ENCODE peak calls at places on chromosomes 1 and 21, in nine cellular contexts. P is PC-3, M is GM23248, L is MM.1S, K is Karpas-422, W is OCI-LY7, C is PC-9, N is HCT116, E is hepatocyte. Y is an unnamed sample. For H3K9me2, the result is how much of the 10 kb centered on the place peaks cover.

GRCh38 chr1:204384636-204385354 is 25.1 kb upstream of the PLEKHA6 start:
- DNase-seq in P (peak), M (peak), L (no peak), K (no peak), W (no peak), C (no peak), N (no peak), E (no peak), Y (no peak)

GRCh38 chr1:178262101-178262500 is 168.2 kb downstream of the RASAL2 start:
- DNase-seq in P (peak), M (peak), L (no peak), K (no peak), W (no peak), C (no peak), N (no peak), E (peak), Y (peak)

GRCh38 chr1:44010935-44011610 is 19.7 kb downstream of the CCDC24 start:
- DNase-seq in P (no peak), M (no peak), L (no peak), K (no peak), W (no peak), C (no peak), N (no peak), E (no peak), Y (no peak)

GRCh38 chr1:83112248-83112885 is 886.6 kb downstream of the TTLL7 start:
- DNase-seq in P (no peak), M (no peak), L (no peak), K (no peak), W (no peak), C (no peak), N (no peak), E (no peak), Y (no peak)

GRCh38 chr1:89523597-89524368 is 846 bp upstream of the LRRC8B start:
- DNase-seq in P (peak), M (no peak), L (peak), K (peak), W (peak), C (no peak), N (peak), E (peak), Y (peak)

GRCh38 chr1:50047916-50048694 is 24.4 kb upstream of the AGBL4 start:
- DNase-seq in P (no peak), M (no peak), L (no peak), K (no peak), W (no peak), C (no peak), N (no peak), E (no peak), Y (peak)

GRCh38 chr21:44911384-44912157 is 9.1 kb downstream of the ITGB2 start:
- DNase-seq in P (peak), M (no peak), L (no peak), K (peak), W (peak), C (peak), N (no peak), E (no peak), Y (no peak)

GRCh38 chr1:98210064-98210463 is 289.2 kb upstream of the DPYD start:
- DNase-seq in P (peak), M (peak), L (no peak), K (no peak), W (no peak), C (peak), N (no peak), E (no peak), Y (peak)

GRCh38 chr1:76006234-76006633 is 68.3 kb upstream of the ST6GALNAC3 start:
- DNase-seq in P (peak), M (peak), L (no peak), K (no peak), W (no peak), C (no peak), N (no peak), E (peak), Y (no peak)

GRCh38 chr1:42962641-42963377 is 4.1 kb upstream of the SLC2A1 start:
- DNase-seq in P (peak), M (peak), L (no peak), K (peak), W (no peak), C (peak), N (no peak), E (peak), Y (peak)

GRCh38 chr21:42571391-42572150 is 57.9 kb downstream of the SLC37A1 start:
- DNase-seq in P (no peak), M (no peak), L (no peak), K (no peak), W (no peak), C (no peak), N (no peak), E (no peak), Y (no peak)

GRCh38 chr21:43034826-43035225 is 40.8 kb downstream of the CBS start:
- DNase-seq in P (no peak), M (no peak), L (no peak), K (peak), W (no peak), C (no peak), N (no peak), E (no peak), Y (no peak)

GRCh38 chr1:51285055-51285454 is 45.3 kb downstream of the TTC39A start:
- DNase-seq in P (no peak), M (no peak), L (no peak), K (no peak), W (no peak), C (no peak), N (no peak), E (no peak), Y (no peak)

GRCh38 chr1:96519851-96520281 is 201.7 kb upstream of the PTBP2 start:
- DNase-seq in P (no peak), M (no peak), L (no peak), K (no peak), W (no peak), C (no peak), N (no peak), E (no peak), Y (peak)

GRCh38 chr1:37484325-37485051 is 10.1 kb downstream of the ZC3H12A start:
- DNase-seq in P (peak), M (no peak), L (no peak), K (no peak), W (no peak), C (peak), N (no peak), E (no peak), Y (no peak)

GRCh38 chr1:32500387-32501209 is 35.7 kb downstream of the ZBTB8B start:
- DNase-seq in P (peak), M (peak), L (peak), K (peak), W (peak), C (peak), N (no peak), E (peak), Y (peak)

GRCh38 chr1:9101510-9102146 is 27.3 kb downstream of the GPR157 start:
- DNase-seq in P (peak), M (peak), L (peak), K (peak), W (peak), C (peak), N (peak), E (peak), Y (peak)

GRCh38 chr1:217343907-217344306 is 287.0 kb downstream of the GPATCH2 start:
- DNase-seq in P (no peak), M (no peak), L (no peak), K (no peak), W (no peak), C (no peak), N (no peak), E (no peak), Y (peak)

GRCh38 chr1:145872421-145872891 is 13.2 kb downstream of the ANKRD35 start:
- DNase-seq in P (no peak), M (peak), L (no peak), K (no peak), W (no peak), C (no peak), N (no peak), E (no peak), Y (peak)

GRCh38 chr1:99264201-99265021 is at the start of gene PLPPR4:
- DNase-seq in P (peak), M (peak), L (no peak), K (no peak), W (no peak), C (peak), N (peak), E (peak), Y (peak)

GRCh38 chr21:36854391-36854790 is 112.1 kb downstream of the HLCS start:
- DNase-seq in P (peak), M (peak), L (peak), K (peak), W (peak), C (no peak), N (no peak), E (peak), Y (peak)

GRCh38 chr21:38982096-38982495 is 176.4 kb downstream of the ETS2 start:
- DNase-seq in P (no peak), M (no peak), L (no peak), K (no peak), W (no peak), C (peak), N (no peak), E (no peak), Y (peak)

GRCh38 chr1:111699268-111699667 is 39.9 kb downstream of the INKA2 start:
- DNase-seq in P (no peak), M (no peak), L (no peak), K (no peak), W (peak), C (no peak), N (no peak), E (no peak), Y (no peak)

DNA sequence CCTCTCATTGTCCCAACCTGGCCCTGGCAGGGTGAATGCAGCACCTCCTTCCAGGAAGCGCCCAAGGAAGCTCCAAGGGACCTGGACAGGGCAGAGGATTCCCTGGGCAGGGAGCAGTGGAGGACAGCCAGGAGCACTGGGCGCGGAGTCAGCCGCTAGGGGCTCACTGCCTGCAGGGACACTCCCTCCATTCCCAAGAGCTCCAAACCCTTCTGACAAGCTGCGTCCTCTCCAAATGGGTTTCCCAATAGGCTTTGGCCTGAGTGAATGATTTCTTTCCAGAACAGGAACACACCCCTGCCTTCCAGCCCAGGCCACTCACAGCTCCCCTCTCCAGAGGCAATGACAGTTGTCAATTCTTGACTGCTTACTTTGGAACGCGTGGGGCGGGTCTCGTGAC is 128.5 kb upstream of the EDN2 start:
- DNase-seq in P (no peak), M (peak), L (no peak), K (no peak), W (no peak), C (no peak), N (no peak), E (no peak), Y (no peak)
- H3K27ac ChIP-seq in P (no peak), M (peak), L (no peak), K (no peak), W (no peak), C (no peak), N (no peak), E (no peak), Y (no peak)

GRCh38 chr21:17159697-17160096 is 353.1 kb upstream of the CXADR start:
- DNase-seq in P (no peak), M (no peak), L (peak), K (no peak), W (no peak), C (no peak), N (no peak), E (no peak), Y (no peak)
- H3K4me2 ChIP-seq in P (no peak), M (no peak), L (no peak), K (no peak), W (no peak), C (no peak), N (no peak), E (peak), Y (no peak)

GRCh38 chr21:15151385-15152103 is 86.7 kb upstream of the NRIP1 start:
- DNase-seq in P (no peak), M (no peak), L (no peak), K (no peak), W (no peak), C (no peak), N (no peak), E (no peak), Y (no peak)
- H3K9me2 ChIP-seq in P (under half), M (under half), L (under half), K (under half), W (under half), C (under half), N (under half), E (under half), Y (under half)

GRCh38 chr1:214123061-214123784 is 135.4 kb downstream of the PROX1 start:
- DNase-seq in P (peak), M (peak), L (peak), K (peak), W (peak), C (peak), N (peak), E (peak), Y (peak)

GRCh38 chr1:214124281-214124805 is 136.6 kb downstream of the PROX1 start:
- DNase-seq in P (no peak), M (no peak), L (no peak), K (no peak), W (no peak), C (no peak), N (no peak), E (no peak), Y (no peak)

GRCh38 chr1:214126697-214127146 is 138.9 kb downstream of the PROX1 start:
- DNase-seq in P (no peak), M (no peak), L (no peak), K (no peak), W (no peak), C (no peak), N (no peak), E (peak), Y (no peak)

GRCh38 chr1:214125819-214126218 is 138.0 kb downstream of the PROX1 start:
- DNase-seq in P (no peak), M (no peak), L (no peak), K (no peak), W (no peak), C (no peak), N (no peak), E (no peak), Y (no peak)

GRCh38 chr1:214124915-214125314 is 137.1 kb downstream of the PROX1 start:
- DNase-seq in P (no peak), M (no peak), L (no peak), K (no peak), W (no peak), C (no peak), N (no peak), E (no peak), Y (no peak)
- H3K27ac ChIP-seq in P (no peak), M (no peak), L (no peak), K (no peak), W (no peak), C (no peak), N (no peak), E (peak), Y (no peak)

DNA sequence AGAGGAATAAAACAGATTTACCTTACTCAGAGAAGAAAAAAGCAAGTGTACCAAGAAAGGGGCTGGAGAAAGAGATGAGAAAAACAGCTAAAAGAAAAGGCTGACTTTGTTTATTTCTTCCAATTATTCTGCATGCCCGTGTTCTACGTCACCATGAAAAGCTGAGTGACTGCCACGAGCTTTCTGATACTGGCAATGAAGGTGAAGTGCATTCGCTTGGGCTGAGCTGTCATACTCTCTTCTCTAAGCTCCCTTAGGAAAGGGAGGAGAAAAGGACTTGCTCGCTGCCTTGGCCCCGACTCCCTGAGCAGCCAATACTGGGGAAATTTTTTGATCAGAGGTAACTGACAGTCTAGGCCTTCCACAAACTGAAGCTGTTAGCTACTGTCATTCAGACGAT is 105.4 kb downstream of the SMYD2 start:
- DNase-seq in P (no peak), M (peak), L (no peak), K (no peak), W (no peak), C (no peak), N (no peak), E (no peak), Y (no peak)
- H3K4me2 ChIP-seq in P (no peak), M (peak), L (no peak), K (no peak), W (no peak), C (no peak), N (no peak), E (no peak), Y (no peak)

GRCh38 chr1:8025671-8026144 is 401 bp downstream of the ERRFI1 start:
- DNase-seq in P (no peak), M (peak), L (no peak), K (no peak), W (no peak), C (no peak), N (no peak), E (no peak), Y (no peak)

GRCh38 chr1:8026153-8026975 is at the start of gene ERRFI1:
- DNase-seq in P (peak), M (peak), L (peak), K (no peak), W (no peak), C (peak), N (peak), E (peak), Y (peak)

GRCh38 chr1:8025061-8025670 is 943 bp downstream of the ERRFI1 start:
- DNase-seq in P (peak), M (peak), L (no peak), K (no peak), W (no peak), C (no peak), N (no peak), E (no peak), Y (no peak)

GRCh38 chr1:8027748-8028631 is 1.9 kb upstream of the ERRFI1 start:
- DNase-seq in P (peak), M (peak), L (no peak), K (no peak), W (no peak), C (peak), N (no peak), E (no peak), Y (no peak)

DNA sequence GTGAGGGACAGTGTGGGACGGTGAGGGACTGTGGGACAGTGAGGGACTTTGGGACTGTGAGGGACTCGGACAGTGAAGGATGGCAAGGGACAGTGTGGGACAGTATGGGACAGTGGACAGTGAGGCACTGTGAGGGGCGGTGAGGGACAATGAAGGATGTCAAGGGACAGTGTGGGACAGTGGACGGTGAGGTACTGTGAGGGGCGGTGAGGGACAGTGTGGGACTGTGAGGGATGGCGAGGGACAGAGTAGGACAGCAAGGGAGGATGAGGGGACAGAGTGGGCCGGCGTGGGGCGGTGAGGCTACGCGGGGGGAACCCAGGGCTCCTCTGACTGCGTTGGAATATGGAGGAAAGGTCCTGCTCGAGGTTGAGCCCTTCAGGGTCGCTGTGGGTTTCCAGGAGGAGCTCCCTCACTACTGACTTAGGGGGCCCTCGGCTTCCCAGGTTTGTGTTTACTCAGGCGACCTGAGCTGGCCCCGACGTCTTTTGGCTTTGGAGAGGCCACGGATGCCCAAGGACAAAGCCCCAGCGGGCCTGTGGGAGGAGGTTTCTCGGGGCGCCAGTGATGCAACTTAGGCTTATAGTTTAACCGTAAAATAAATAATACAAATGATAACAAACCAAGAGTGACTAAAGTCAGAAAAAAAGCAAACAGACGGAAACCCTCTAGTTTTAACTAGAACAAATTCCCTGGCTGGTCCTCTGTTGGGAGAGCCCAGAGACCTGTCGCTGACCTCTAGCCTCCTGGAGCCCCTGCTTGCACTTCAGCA is 1.1 kb upstream of the ERRFI1 start:
- DNase-seq in P (peak), M (peak), L (no peak), K (no peak), W (no peak), C (no peak), N (no peak), E (peak), Y (peak)
- H3K9me2 ChIP-seq in P (under half), M (under half), L (under half), K (under half), W (under half), C (under half), N (under half), E (under half), Y (under half)

GRCh38 chr1:54354899-54355298 is 51.3 kb downstream of the SSBP3 start:
- DNase-seq in P (no peak), M (no peak), L (no peak), K (no peak), W (no peak), C (no peak), N (no peak), E (no peak), Y (no peak)

GRCh38 chr1:54350360-54350759 is 55.8 kb downstream of the SSBP3 start:
- DNase-seq in P (no peak), M (no peak), L (no peak), K (no peak), W (no peak), C (no peak), N (no peak), E (no peak), Y (no peak)

GRCh38 chr1:54355931-54356679 is 50.1 kb downstream of the SSBP3 start:
- DNase-seq in P (no peak), M (no peak), L (no peak), K (peak), W (peak), C (no peak), N (no peak), E (peak), Y (no peak)

GRCh38 chr1:54353959-54354358 is 52.2 kb downstream of the SSBP3 start:
- DNase-seq in P (no peak), M (no peak), L (no peak), K (no peak), W (no peak), C (no peak), N (no peak), E (no peak), Y (no peak)

GRCh38 chr1:54352755-54353154 is 53.4 kb downstream of the SSBP3 start:
- DNase-seq in P (no peak), M (peak), L (no peak), K (no peak), W (no peak), C (no peak), N (no peak), E (no peak), Y (no peak)
- H3K27ac ChIP-seq in P (no peak), M (no peak), L (no peak), K (no peak), W (no peak), C (no peak), N (no peak), E (no peak), Y (no peak)

GRCh38 chr1:21291184-21291583 is 921 bp upstream of the ECE1 start:
- DNase-seq in P (no peak), M (no peak), L (no peak), K (peak), W (no peak), C (no peak), N (no peak), E (no peak), Y (no peak)
- H3K4me2 ChIP-seq in P (peak), M (no peak), L (peak), K (peak), W (peak), C (peak), N (peak), E (peak), Y (peak)